ENCODE peak calls at places on chromosome 22, in four cellular contexts. X is D341Med, D is HFFc6, R is SK-MEL-5. P is an unnamed sample.

GRCh38 chr22:17257091-17257490 is 37.9 kb upstream of the ADA2 start:
- DNase-seq in R (no peak), D (no peak), X (no peak), P (no peak)

GRCh38 chr22:43151251-43152000 is at the start of gene TSPO:
- DNase-seq in D (peak), X (peak), R (peak), P (peak)

GRCh38 chr22:21942407-21942895 is 10.2 kb downstream of the PPM1F start:
- DNase-seq in X (no peak), R (no peak), D (peak), P (peak)

GRCh38 chr22:50674606-50675552 is 2.3 kb downstream of the SHANK3 start:
- DNase-seq in X (peak), R (peak), D (no peak), P (no peak)

GRCh38 chr22:19174106-19175025 is 4.2 kb downstream of the SLC25A1 start:
- DNase-seq in R (no peak), D (peak), X (no peak), P (peak)

GRCh38 chr22:19688301-19689290 is 25.7 kb upstream of the SEPTIN5 start:
- DNase-seq in X (peak), D (no peak), R (no peak), P (no peak)

GRCh38 chr22:46726066-46726985 is 11.7 kb downstream of the CERK start:
- DNase-seq in D (no peak), R (no peak), X (peak), P (no peak)

GRCh38 chr22:35637943-35638342 is 10.3 kb upstream of the APOL6 start:
- DNase-seq in X (no peak), D (no peak), R (no peak), P (no peak)

GRCh38 chr22:37412445-37413250 is 14.6 kb downstream of the ELFN2 start:
- DNase-seq in D (no peak), R (no peak), X (no peak), P (no peak)

GRCh38 chr22:32591620-32592019 is 117.0 kb downstream of the FBXO7 start:
- DNase-seq in R (no peak), D (peak), X (no peak), P (no peak)

GRCh38 chr22:33803371-33803770 is 116.9 kb downstream of the LARGE1 start:
- DNase-seq in D (peak), R (peak), X (no peak), P (no peak)

GRCh38 chr22:46457502-46458488 is 79.6 kb downstream of the CELSR1 start:
- DNase-seq in D (peak), X (no peak), R (no peak), P (no peak)

GRCh38 chr22:37601540-37602442 is 6.8 kb upstream of the GGA1 start:
- DNase-seq in X (no peak), D (peak), R (peak), P (no peak)